ENCODE peak calls at places on chromosomes 4 and X, in nine cellular contexts. D, G, I, V, R, A, B, E and Q are unnamed samples.

GRCh38 chr4:25592670-25593069 is 63.0 kb upstream of the SLC34A2 start:
- DNase-seq in D (no peak), G (no peak), I (no peak), V (no peak), R (no peak), A (no peak), B (no peak), E (no peak), Q (no peak)

GRCh38 chrX:13123857-13124345 is 79.5 kb upstream of the FAM9C start:
- DNase-seq in D (no peak), G (no peak), I (peak; percentile 75), V (no peak), R (no peak), A (no peak), B (no peak), E (no peak), Q (no peak)

GRCh38 chr4:75513529-75514130 is 573 bp downstream of the RCHY1 start:
- DNase-seq in D (no peak), G (no peak), I (peak; percentile 20), V (no peak), R (no peak), A (no peak), B (no peak), E (peak; percentile 48), Q (no peak)

GRCh38 chr4:24248674-24249644 is 335.4 kb downstream of the DHX15 start:
- DNase-seq in D (no peak), G (no peak), I (no peak), V (no peak), R (peak; percentile 42), A (no peak), B (no peak), E (no peak), Q (no peak)

GRCh38 chr4:43189741-43190140 is 297.2 kb downstream of the GRXCR1 start:
- DNase-seq in D (no peak), G (no peak), I (no peak), V (no peak), R (no peak), A (no peak), B (no peak), E (no peak), Q (no peak)

GRCh38 chr4:73690051-73690744 is 50.2 kb upstream of the CXCL8 start:
- DNase-seq in D (no peak), G (no peak), I (peak; percentile 86), V (no peak), R (no peak), A (no peak), B (peak; percentile 22), E (no peak), Q (no peak)

GRCh38 chr4:153223935-153224334 is 19.7 kb downstream of the TRIM2 start:
- DNase-seq in D (no peak), G (no peak), I (peak; percentile 56), V (no peak), R (no peak), A (no peak), B (no peak), E (peak; percentile 6), Q (no peak)

GRCh38 chr4:30945586-30945985 is 225.4 kb downstream of the PCDH7 start:
- DNase-seq in D (no peak), G (no peak), I (peak; percentile 35), V (no peak), R (no peak), A (no peak), B (no peak), E (no peak), Q (no peak)

GRCh38 chr4:3108211-3108610 is 33.7 kb downstream of the HTT start:
- DNase-seq in D (no peak), G (no peak), I (peak; percentile 83), V (no peak), R (no peak), A (no peak), B (no peak), E (no peak), Q (no peak)

GRCh38 chr4:65623509-65623908 is 46.8 kb downstream of the EPHA5 start:
- DNase-seq in D (no peak), G (no peak), I (peak; percentile 80), V (no peak), R (no peak), A (no peak), B (peak; percentile 41), E (no peak), Q (no peak)

GRCh38 chr4:145956288-145956890 is 17.8 kb upstream of the ZNF827 start:
- DNase-seq in D (no peak), G (peak; percentile 75), I (peak; percentile 51), V (no peak), R (no peak), A (peak; percentile 24), B (no peak), E (no peak), Q (peak; percentile 60)

GRCh38 chr4:160492181-160492580 is 1389.3 kb downstream of the RAPGEF2 start:
- DNase-seq in D (no peak), G (no peak), I (no peak), V (no peak), R (no peak), A (no peak), B (no peak), E (no peak), Q (no peak)

GRCh38 chr4:104879854-104880253 is 266.8 kb upstream of the TET2 start:
- DNase-seq in D (no peak), G (no peak), I (no peak), V (no peak), R (no peak), A (no peak), B (no peak), E (no peak), Q (no peak)

GRCh38 chrX:19670854-19671620 is 155.7 kb upstream of the MAP3K15 start:
- DNase-seq in D (peak; percentile 60), G (no peak), I (peak; percentile 63), V (no peak), R (peak; percentile 48), A (no peak), B (peak; percentile 50), E (peak; percentile 17), Q (no peak)

GRCh38 chr4:101944649-101945048 is 154.1 kb downstream of the BANK1 start:
- DNase-seq in D (peak; percentile 0), G (no peak), I (peak; percentile 75), V (no peak), R (no peak), A (no peak), B (peak; percentile 46), E (no peak), Q (no peak)

GRCh38 chrX:35787867-35788266 is 10.3 kb upstream of the MAGEB16 start:
- DNase-seq in D (no peak), G (no peak), I (no peak), V (no peak), R (no peak), A (no peak), B (no peak), E (no peak), Q (no peak)

GRCh38 chrX:8971116-8971515 is 62.8 kb downstream of the FAM9B start:
- DNase-seq in D (peak; percentile 40), G (no peak), I (peak; percentile 62), V (no peak), R (no peak), A (peak; percentile 9), B (no peak), E (no peak), Q (no peak)

GRCh38 chr4:174012135-174012923 is 271.1 kb downstream of the FBXO8 start:
- DNase-seq in D (no peak), G (no peak), I (no peak), V (no peak), R (no peak), A (no peak), B (no peak), E (no peak), Q (no peak)

GRCh38 chr4:178242655-178243054 is 800.4 kb upstream of the AGA start:
- DNase-seq in D (no peak), G (no peak), I (no peak), V (no peak), R (no peak), A (no peak), B (no peak), E (no peak), Q (no peak)